ENCODE peak calls at places on chromosome 3, in seven cellular contexts. One of them, this sample, is unnamed.

GRCh38 chr3:71753716-71754609 is at the start of gene GPR27:
- DNase-seq in heart left ventricle: no peak
- DNase-seq in stimulated activated CD8-positive, alpha-beta memory T cell treated with anti-CD3 and anti-CD28 coated beads, Interleukin-4, amount 100 ng/mL, for 4 hours: no peak
- DNase-seq in lower leg skin: no peak
- DNase-seq in brain microvascular endothelial cell: no peak
- DNase-seq in H4: no peak
- DNase-seq in K562: no peak
- DNase-seq in this sample: no peak

GRCh38 chr3:167886690-167887089 is 151.2 kb downstream of the SERPINI1 start:
- DNase-seq in heart left ventricle: no peak
- DNase-seq in H4: peak
- DNase-seq in brain microvascular endothelial cell: no peak
- DNase-seq in stimulated activated CD8-positive, alpha-beta memory T cell treated with anti-CD3 and anti-CD28 coated beads, Interleukin-4, amount 100 ng/mL, for 4 hours: no peak
- DNase-seq in lower leg skin: no peak
- DNase-seq in K562: no peak
- DNase-seq in this sample: no peak

GRCh38 chr3:106381265-106381942 is 512.6 kb upstream of the CBLB start:
- DNase-seq in H4: no peak
- DNase-seq in heart left ventricle: no peak
- DNase-seq in brain microvascular endothelial cell: no peak
- DNase-seq in K562: no peak
- DNase-seq in lower leg skin: no peak
- DNase-seq in stimulated activated CD8-positive, alpha-beta memory T cell treated with anti-CD3 and anti-CD28 coated beads, Interleukin-4, amount 100 ng/mL, for 4 hours: no peak
- DNase-seq in this sample: no peak

GRCh38 chr3:150447631-150448465 is 39.8 kb downstream of the TSC22D2 start:
- DNase-seq in lower leg skin: no peak
- DNase-seq in K562: no peak
- DNase-seq in H4: no peak
- DNase-seq in stimulated activated CD8-positive, alpha-beta memory T cell treated with anti-CD3 and anti-CD28 coated beads, Interleukin-4, amount 100 ng/mL, for 4 hours: no peak
- DNase-seq in brain microvascular endothelial cell: no peak
- DNase-seq in heart left ventricle: no peak
- DNase-seq in this sample: no peak

GRCh38 chr3:72375237-72376154 is 472.7 kb downstream of the SHQ1 start:
- DNase-seq in stimulated activated CD8-positive, alpha-beta memory T cell treated with anti-CD3 and anti-CD28 coated beads, Interleukin-4, amount 100 ng/mL, for 4 hours: peak
- DNase-seq in H4: no peak
- DNase-seq in heart left ventricle: no peak
- DNase-seq in lower leg skin: no peak
- DNase-seq in K562: no peak
- DNase-seq in brain microvascular endothelial cell: no peak
- DNase-seq in this sample: no peak

GRCh38 chr3:65936908-65937638 is 101.6 kb downstream of the MAGI1 start:
- DNase-seq in brain microvascular endothelial cell: no peak
- DNase-seq in heart left ventricle: no peak
- DNase-seq in stimulated activated CD8-positive, alpha-beta memory T cell treated with anti-CD3 and anti-CD28 coated beads, Interleukin-4, amount 100 ng/mL, for 4 hours: no peak
- DNase-seq in K562: no peak
- DNase-seq in lower leg skin: no peak
- DNase-seq in H4: no peak
- DNase-seq in this sample: no peak

GRCh38 chr3:10467904-10468610 is 37.3 kb downstream of the ATP2B2 start:
- DNase-seq in lower leg skin: no peak
- DNase-seq in brain microvascular endothelial cell: no peak
- DNase-seq in heart left ventricle: no peak
- DNase-seq in H4: no peak
- DNase-seq in stimulated activated CD8-positive, alpha-beta memory T cell treated with anti-CD3 and anti-CD28 coated beads, Interleukin-4, amount 100 ng/mL, for 4 hours: no peak
- DNase-seq in K562: no peak
- DNase-seq in this sample: no peak

GRCh38 chr3:58628823-58629562 is 37.6 kb downstream of the FAM3D start:
- DNase-seq in heart left ventricle: no peak
- DNase-seq in H4: peak
- DNase-seq in stimulated activated CD8-positive, alpha-beta memory T cell treated with anti-CD3 and anti-CD28 coated beads, Interleukin-4, amount 100 ng/mL, for 4 hours: no peak
- DNase-seq in brain microvascular endothelial cell: peak
- DNase-seq in lower leg skin: peak
- DNase-seq in K562: no peak
- DNase-seq in this sample: no peak

GRCh38 chr3:140896997-140897396 is 44.6 kb upstream of the SLC25A36 start:
- DNase-seq in H4: no peak
- DNase-seq in lower leg skin: no peak
- DNase-seq in heart left ventricle: no peak
- DNase-seq in K562: no peak
- DNase-seq in brain microvascular endothelial cell: no peak
- DNase-seq in stimulated activated CD8-positive, alpha-beta memory T cell treated with anti-CD3 and anti-CD28 coated beads, Interleukin-4, amount 100 ng/mL, for 4 hours: no peak
- DNase-seq in this sample: no peak

GRCh38 chr3:50600841-50601591 is 10.6 kb downstream of the CISH start:
- DNase-seq in stimulated activated CD8-positive, alpha-beta memory T cell treated with anti-CD3 and anti-CD28 coated beads, Interleukin-4, amount 100 ng/mL, for 4 hours: peak
- DNase-seq in H4: peak
- DNase-seq in heart left ventricle: peak
- DNase-seq in brain microvascular endothelial cell: peak
- DNase-seq in K562: peak
- DNase-seq in lower leg skin: peak
- DNase-seq in this sample: peak